ENCODE peak calls at places on chromosomes 1 and 21, in four cellular contexts. One of them, this sample, is unnamed.

GRCh38 chr1:228989676-228989991 is 254.4 kb downstream of the RHOU start:
- DNase-seq in GM12864: no peak
- DNase-seq in mammary epithelial cell: no peak
- DNase-seq in heart left ventricle: no peak
- DNase-seq in this sample: no peak

GRCh38 chr1:222820159-222820732 is 5.4 kb downstream of the DISP1 start:
- DNase-seq in mammary epithelial cell: peak; percentile 42
- DNase-seq in heart left ventricle: no peak
- DNase-seq in GM12864: no peak
- DNase-seq in this sample: no peak

GRCh38 chr1:206508130-206508884 is 976 bp downstream of the RASSF5 start:
- DNase-seq in GM12864: no peak
- DNase-seq in heart left ventricle: no peak
- DNase-seq in mammary epithelial cell: no peak
- DNase-seq in this sample: no peak

GRCh38 chr1:29832471-29832870 is 596.1 kb downstream of the PTPRU start:
- DNase-seq in GM12864: no peak
- DNase-seq in heart left ventricle: no peak
- DNase-seq in mammary epithelial cell: no peak
- DNase-seq in this sample: no peak

GRCh38 chr1:94716966-94717365 is 103.2 kb upstream of the SLC44A3 start:
- DNase-seq in mammary epithelial cell: no peak
- DNase-seq in GM12864: no peak
- DNase-seq in heart left ventricle: no peak
- DNase-seq in this sample: no peak

GRCh38 chr1:47210666-47211065 is 20.8 kb upstream of the PDZK1IP1 start:
- DNase-seq in heart left ventricle: no peak
- DNase-seq in mammary epithelial cell: peak; percentile 23
- DNase-seq in GM12864: no peak
- DNase-seq in this sample: no peak

GRCh38 chr1:116820362-116820761 is 66.1 kb downstream of the CD2 start:
- DNase-seq in GM12864: no peak
- DNase-seq in heart left ventricle: peak; percentile 58
- DNase-seq in mammary epithelial cell: peak; percentile 88
- DNase-seq in this sample: no peak

GRCh38 chr1:92096317-92096716 is 16.2 kb downstream of the BTBD8 start:
- DNase-seq in heart left ventricle: no peak
- DNase-seq in mammary epithelial cell: peak; percentile 46
- DNase-seq in GM12864: no peak
- DNase-seq in this sample: no peak

GRCh38 chr1:181021811-181022434 is 747 bp downstream of the STX6 start:
- DNase-seq in GM12864: no peak
- DNase-seq in mammary epithelial cell: peak; percentile 92
- DNase-seq in heart left ventricle: peak; percentile 79
- DNase-seq in this sample: peak; percentile 80

GRCh38 chr1:238764779-238765178 is 621.6 kb upstream of the CHRM3 start:
- DNase-seq in mammary epithelial cell: no peak
- DNase-seq in heart left ventricle: no peak
- DNase-seq in GM12864: no peak
- DNase-seq in this sample: no peak

GRCh38 chr1:168400139-168400538 is 119.5 kb downstream of the TBX19 start:
- DNase-seq in mammary epithelial cell: no peak
- DNase-seq in heart left ventricle: no peak
- DNase-seq in GM12864: no peak
- DNase-seq in this sample: no peak

GRCh38 chr1:51423098-51423821 is 92.9 kb upstream of the TTC39A start:
- DNase-seq in heart left ventricle: peak; percentile 28
- DNase-seq in mammary epithelial cell: peak; percentile 6
- DNase-seq in GM12864: no peak
- DNase-seq in this sample: no peak

GRCh38 chr1:15417365-15417934 is 7.8 kb downstream of the EFHD2 start:
- DNase-seq in mammary epithelial cell: peak; percentile 62
- DNase-seq in GM12864: no peak
- DNase-seq in heart left ventricle: peak; percentile 50
- DNase-seq in this sample: no peak

GRCh38 chr1:23168462-23169218 is at the start of gene LUZP1:
- DNase-seq in GM12864: no peak
- DNase-seq in heart left ventricle: peak; percentile 92
- DNase-seq in mammary epithelial cell: peak; percentile 80
- DNase-seq in this sample: peak; percentile 97
- TF ChIP-seq CTCF in GM12864: no peak
- TF ChIP-seq CTCF in heart left ventricle: no peak
- TF ChIP-seq CTCF in mammary epithelial cell: no peak
- TF ChIP-seq CTCF in this sample: no peak

GRCh38 chr21:34766862-34767261 is 98.1 kb downstream of the CLIC6 start:
- DNase-seq in heart left ventricle: no peak
- DNase-seq in mammary epithelial cell: no peak
- DNase-seq in GM12864: no peak
- DNase-seq in this sample: no peak

GRCh38 chr21:34765619-34766018 is 96.8 kb downstream of the CLIC6 start:
- DNase-seq in heart left ventricle: no peak
- DNase-seq in GM12864: no peak
- DNase-seq in mammary epithelial cell: no peak
- DNase-seq in this sample: no peak

GRCh38 chr21:34764715-34765284 is 96.0 kb downstream of the CLIC6 start:
- DNase-seq in mammary epithelial cell: no peak
- DNase-seq in GM12864: no peak
- DNase-seq in heart left ventricle: no peak
- DNase-seq in this sample: no peak

GRCh38 chr21:34761758-34762330 is 93.0 kb downstream of the CLIC6 start:
- DNase-seq in heart left ventricle: no peak
- DNase-seq in GM12864: no peak
- DNase-seq in mammary epithelial cell: no peak
- DNase-seq in this sample: no peak

GRCh38 chr21:34762761-34763160 is 94.0 kb downstream of the CLIC6 start:
- DNase-seq in mammary epithelial cell: no peak
- DNase-seq in GM12864: no peak
- DNase-seq in heart left ventricle: no peak
- DNase-seq in this sample: no peak
- TF ChIP-seq CTCF in mammary epithelial cell: peak; percentile 3
- TF ChIP-seq CTCF in GM12864: peak; percentile 16
- TF ChIP-seq CTCF in heart left ventricle: no peak
- TF ChIP-seq CTCF in this sample: no peak

GRCh38 chr21:30206551-30207251 is 9.2 kb downstream of the CLDN8 start:
- DNase-seq in GM12864: no peak
- DNase-seq in heart left ventricle: no peak
- DNase-seq in mammary epithelial cell: peak; percentile 67
- DNase-seq in this sample: no peak
- TF ChIP-seq CTCF in GM12864: no peak
- TF ChIP-seq CTCF in heart left ventricle: no peak
- TF ChIP-seq CTCF in mammary epithelial cell: no peak
- TF ChIP-seq CTCF in this sample: no peak

GRCh38 chr1:2328676-2329455 is 62.5 kb downstream of the MORN1 start:
- DNase-seq in heart left ventricle: no peak
- DNase-seq in mammary epithelial cell: no peak
- DNase-seq in GM12864: no peak
- DNase-seq in this sample: no peak
- TF ChIP-seq CTCF in heart left ventricle: no peak
- TF ChIP-seq CTCF in mammary epithelial cell: no peak
- TF ChIP-seq CTCF in GM12864: no peak
- TF ChIP-seq CTCF in this sample: no peak

GRCh38 chr1:208737922-208738321 is 493.7 kb upstream of the PLXNA2 start:
- DNase-seq in heart left ventricle: no peak
- DNase-seq in GM12864: peak; percentile 18
- DNase-seq in mammary epithelial cell: no peak
- DNase-seq in this sample: no peak

GRCh38 chr1:208728815-208729214 is 484.6 kb upstream of the PLXNA2 start:
- DNase-seq in mammary epithelial cell: no peak
- DNase-seq in heart left ventricle: no peak
- DNase-seq in GM12864: no peak
- DNase-seq in this sample: no peak

DNA sequence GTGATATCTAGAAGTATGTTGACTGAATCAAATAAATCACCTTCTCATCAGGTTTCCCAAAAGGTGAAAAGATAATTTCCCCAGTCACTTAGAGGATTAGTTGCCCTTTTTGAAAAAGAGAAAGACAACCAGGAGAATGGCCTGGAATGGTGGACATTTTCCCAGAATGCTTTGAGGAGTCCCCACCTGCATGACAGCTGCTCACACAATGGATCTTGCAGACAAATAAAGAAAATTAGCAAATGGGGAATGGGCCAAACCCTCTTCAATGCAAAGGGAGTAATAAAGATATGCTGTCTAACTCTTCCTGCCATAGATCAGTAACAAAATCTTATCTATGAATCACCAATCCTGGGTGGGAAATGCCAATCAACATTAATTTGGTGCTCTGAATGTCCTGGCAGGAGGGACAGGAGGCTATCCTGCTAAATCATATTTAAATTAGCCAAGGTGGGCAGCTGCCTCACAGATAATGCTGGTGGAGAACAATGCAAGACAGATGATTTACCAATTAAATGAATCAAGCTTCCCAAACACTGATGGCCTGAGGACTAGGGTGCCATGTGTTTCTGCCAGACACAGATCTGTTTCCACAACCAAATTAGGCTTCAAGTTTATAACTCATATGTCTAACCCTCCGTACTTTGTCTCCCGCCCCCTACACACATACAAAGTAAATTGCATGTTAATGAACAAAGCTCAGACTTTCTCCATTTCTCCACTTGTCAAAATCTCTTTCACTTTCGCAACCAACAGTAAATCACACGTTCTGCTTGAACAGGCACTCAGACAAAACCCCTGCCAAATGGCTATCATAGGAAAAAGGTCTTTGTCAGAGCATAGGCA is 488.0 kb upstream of the PLXNA2 start:
- DNase-seq in heart left ventricle: no peak
- DNase-seq in GM12864: peak; percentile 7
- DNase-seq in mammary epithelial cell: no peak
- DNase-seq in this sample: peak; percentile 63
- TF ChIP-seq CTCF in heart left ventricle: no peak
- TF ChIP-seq CTCF in GM12864: no peak
- TF ChIP-seq CTCF in mammary epithelial cell: no peak
- TF ChIP-seq CTCF in this sample: no peak

DNA sequence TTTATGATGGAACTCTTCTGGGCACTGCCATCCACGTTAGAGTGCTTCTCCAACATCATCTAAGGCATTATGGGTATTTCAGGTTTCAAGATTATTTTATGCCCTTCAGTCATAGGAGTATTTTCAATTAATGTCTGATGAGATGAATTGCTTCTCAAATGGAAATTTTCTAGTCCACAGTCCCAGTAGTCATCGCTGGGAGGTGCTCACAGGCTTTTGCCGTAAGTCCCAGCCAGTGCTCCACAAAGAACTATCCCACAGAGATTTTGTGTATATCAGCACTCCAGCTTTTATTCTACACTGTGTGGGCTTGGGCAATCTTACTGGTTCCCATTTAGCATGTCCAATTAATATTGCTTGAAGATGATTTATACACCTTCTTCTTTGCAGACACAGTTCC is 61.0 kb downstream of the SMYD2 start:
- DNase-seq in mammary epithelial cell: no peak
- DNase-seq in GM12864: no peak
- DNase-seq in heart left ventricle: no peak
- DNase-seq in this sample: no peak
- TF ChIP-seq CTCF in mammary epithelial cell: no peak
- TF ChIP-seq CTCF in GM12864: no peak
- TF ChIP-seq CTCF in heart left ventricle: no peak
- TF ChIP-seq CTCF in this sample: no peak

DNA sequence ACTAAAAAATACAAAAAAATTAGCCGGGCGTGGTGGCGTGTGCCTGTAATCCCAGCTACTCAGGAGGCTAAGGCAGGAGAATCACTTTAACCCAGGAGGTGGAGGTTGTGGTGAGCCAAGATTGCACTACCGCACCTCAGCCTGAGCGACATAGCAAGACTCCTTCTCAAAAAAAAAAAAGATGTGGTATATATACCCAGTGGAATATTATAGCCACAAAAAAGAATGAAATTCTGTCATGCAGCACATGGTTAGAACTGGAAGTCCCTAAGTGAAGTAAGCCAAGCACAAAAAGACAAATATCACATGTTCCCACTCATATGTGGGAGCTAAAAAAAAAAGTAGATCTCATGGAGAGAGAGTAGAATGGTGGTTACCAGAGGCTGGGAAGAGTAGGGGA is 18.7 kb downstream of the PSMB4 start:
- DNase-seq in heart left ventricle: no peak
- DNase-seq in GM12864: no peak
- DNase-seq in mammary epithelial cell: no peak
- DNase-seq in this sample: no peak
- TF ChIP-seq CTCF in heart left ventricle: no peak
- TF ChIP-seq CTCF in GM12864: no peak
- TF ChIP-seq CTCF in mammary epithelial cell: no peak
- TF ChIP-seq CTCF in this sample: no peak

DNA sequence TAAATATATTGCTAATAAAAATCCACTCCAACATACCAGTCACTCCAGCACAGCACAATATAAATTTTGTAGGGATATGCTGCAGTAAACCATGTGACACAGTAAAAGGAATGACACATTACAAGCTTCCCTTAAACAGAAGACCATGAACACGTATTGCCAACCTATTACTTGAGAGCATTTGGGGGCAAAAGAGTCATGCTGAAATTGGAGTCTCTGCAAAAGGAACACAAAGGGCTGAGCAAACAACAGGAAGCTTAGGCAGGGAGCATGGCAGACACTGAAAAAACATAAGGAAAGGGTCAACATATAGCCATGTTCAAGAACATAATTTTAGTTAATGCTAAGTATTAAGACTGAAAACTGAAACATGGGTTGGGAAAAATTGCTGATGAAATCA is 214.5 kb downstream of the SMYD3 start:
- DNase-seq in mammary epithelial cell: no peak
- DNase-seq in heart left ventricle: no peak
- DNase-seq in GM12864: no peak
- DNase-seq in this sample: no peak
- TF ChIP-seq CTCF in mammary epithelial cell: no peak
- TF ChIP-seq CTCF in heart left ventricle: no peak
- TF ChIP-seq CTCF in GM12864: no peak
- TF ChIP-seq CTCF in this sample: no peak

GRCh38 chr1:53728196-53728595 is 10.8 kb downstream of the GLIS1 start:
- DNase-seq in mammary epithelial cell: no peak
- DNase-seq in heart left ventricle: no peak
- DNase-seq in GM12864: no peak
- DNase-seq in this sample: no peak

GRCh38 chr1:53727461-53727860 is 11.5 kb downstream of the GLIS1 start:
- DNase-seq in GM12864: no peak
- DNase-seq in heart left ventricle: no peak
- DNase-seq in mammary epithelial cell: no peak
- DNase-seq in this sample: no peak

GRCh38 chr1:53726009-53726600 is 12.9 kb downstream of the GLIS1 start:
- DNase-seq in heart left ventricle: no peak
- DNase-seq in GM12864: no peak
- DNase-seq in mammary epithelial cell: no peak
- DNase-seq in this sample: no peak

GRCh38 chr1:53722025-53722424 is 16.9 kb downstream of the GLIS1 start:
- DNase-seq in heart left ventricle: no peak
- DNase-seq in GM12864: no peak
- DNase-seq in mammary epithelial cell: no peak
- DNase-seq in this sample: no peak

GRCh38 chr1:53725238-53725689 is 13.7 kb downstream of the GLIS1 start:
- DNase-seq in heart left ventricle: no peak
- DNase-seq in GM12864: no peak
- DNase-seq in mammary epithelial cell: peak; percentile 4
- DNase-seq in this sample: no peak
- TF ChIP-seq CTCF in heart left ventricle: no peak
- TF ChIP-seq CTCF in GM12864: no peak
- TF ChIP-seq CTCF in mammary epithelial cell: no peak
- TF ChIP-seq CTCF in this sample: no peak

GRCh38 chr1:2320001-2320400 is 71.4 kb downstream of the MORN1 start:
- DNase-seq in mammary epithelial cell: no peak
- DNase-seq in GM12864: no peak
- DNase-seq in heart left ventricle: no peak
- DNase-seq in this sample: no peak
- TF ChIP-seq CTCF in mammary epithelial cell: no peak
- TF ChIP-seq CTCF in GM12864: no peak
- TF ChIP-seq CTCF in heart left ventricle: no peak
- TF ChIP-seq CTCF in this sample: no peak